ENCODE peak calls at places on chromosomes 3 and 15, in ten cellular contexts. One of them, this sample, is unnamed.

GRCh38 chr3:161273589-161274218 is 52.6 kb downstream of the NMD3 start:
- DNase-seq in foreskin fibroblast: peak
- DNase-seq in GM13976: peak
- DNase-seq in ecto neural progenitor cell: no peak
- DNase-seq in progenitor cell of endocrine pancreas: no peak
- DNase-seq in ACHN: peak
- DNase-seq in colonic mucosa: peak
- DNase-seq in T1000: no peak
- DNase-seq in HT1080: peak
- DNase-seq in fibroblast of lung: peak
- DNase-seq in this sample: peak

GRCh38 chr15:58057559-58057958 is 8.0 kb downstream of the ALDH1A2 start:
- DNase-seq in T1000: no peak
- DNase-seq in fibroblast of lung: no peak
- DNase-seq in ecto neural progenitor cell: no peak
- DNase-seq in progenitor cell of endocrine pancreas: no peak
- DNase-seq in foreskin fibroblast: no peak
- DNase-seq in HT1080: peak
- DNase-seq in GM13976: no peak
- DNase-seq in ACHN: no peak
- DNase-seq in colonic mucosa: no peak
- DNase-seq in this sample: no peak

GRCh38 chr15:77619883-77620282 is 12.8 kb downstream of the LINGO1 start:
- DNase-seq in ecto neural progenitor cell: no peak
- DNase-seq in GM13976: no peak
- DNase-seq in progenitor cell of endocrine pancreas: no peak
- DNase-seq in fibroblast of lung: no peak
- DNase-seq in colonic mucosa: no peak
- DNase-seq in ACHN: no peak
- DNase-seq in T1000: no peak
- DNase-seq in HT1080: no peak
- DNase-seq in foreskin fibroblast: no peak
- DNase-seq in this sample: no peak

GRCh38 chr3:142447308-142447851 is 457 bp downstream of the XRN1 start:
- DNase-seq in foreskin fibroblast: peak
- DNase-seq in ecto neural progenitor cell: no peak
- DNase-seq in T1000: peak
- DNase-seq in ACHN: peak
- DNase-seq in fibroblast of lung: peak
- DNase-seq in progenitor cell of endocrine pancreas: peak
- DNase-seq in GM13976: peak
- DNase-seq in HT1080: no peak
- DNase-seq in colonic mucosa: peak
- DNase-seq in this sample: peak

GRCh38 chr3:44065311-44065710 is 176.4 kb upstream of the TOPAZ1 start:
- DNase-seq in GM13976: no peak
- DNase-seq in T1000: peak
- DNase-seq in ACHN: peak
- DNase-seq in ecto neural progenitor cell: peak
- DNase-seq in colonic mucosa: no peak
- DNase-seq in progenitor cell of endocrine pancreas: no peak
- DNase-seq in foreskin fibroblast: no peak
- DNase-seq in fibroblast of lung: no peak
- DNase-seq in HT1080: peak
- DNase-seq in this sample: no peak

GRCh38 chr3:162196964-162197363 is 700.4 kb downstream of the OTOL1 start:
- DNase-seq in colonic mucosa: no peak
- DNase-seq in HT1080: no peak
- DNase-seq in GM13976: no peak
- DNase-seq in fibroblast of lung: no peak
- DNase-seq in progenitor cell of endocrine pancreas: no peak
- DNase-seq in foreskin fibroblast: no peak
- DNase-seq in ACHN: no peak
- DNase-seq in T1000: no peak
- DNase-seq in ecto neural progenitor cell: no peak
- DNase-seq in this sample: no peak

GRCh38 chr3:22585504-22585903 is 617.6 kb upstream of the UBE2E2 start:
- DNase-seq in fibroblast of lung: peak
- DNase-seq in ACHN: no peak
- DNase-seq in ecto neural progenitor cell: no peak
- DNase-seq in foreskin fibroblast: peak
- DNase-seq in progenitor cell of endocrine pancreas: no peak
- DNase-seq in colonic mucosa: no peak
- DNase-seq in GM13976: no peak
- DNase-seq in T1000: peak
- DNase-seq in HT1080: peak
- DNase-seq in this sample: peak

GRCh38 chr15:40106203-40107161 is 2.2 kb downstream of the BMF start:
- DNase-seq in colonic mucosa: peak
- DNase-seq in T1000: no peak
- DNase-seq in progenitor cell of endocrine pancreas: peak
- DNase-seq in ACHN: no peak
- DNase-seq in foreskin fibroblast: no peak
- DNase-seq in HT1080: peak
- DNase-seq in fibroblast of lung: no peak
- DNase-seq in ecto neural progenitor cell: peak
- DNase-seq in GM13976: peak
- DNase-seq in this sample: no peak

GRCh38 chr3:133851931-133852330 is 43.8 kb downstream of the RAB6B start:
- DNase-seq in ACHN: no peak
- DNase-seq in ecto neural progenitor cell: no peak
- DNase-seq in T1000: no peak
- DNase-seq in HT1080: no peak
- DNase-seq in foreskin fibroblast: no peak
- DNase-seq in colonic mucosa: no peak
- DNase-seq in GM13976: no peak
- DNase-seq in progenitor cell of endocrine pancreas: no peak
- DNase-seq in fibroblast of lung: no peak
- DNase-seq in this sample: no peak

GRCh38 chr3:125624341-125624740 is 29.0 kb upstream of the OSBPL11 start:
- DNase-seq in GM13976: no peak
- DNase-seq in ecto neural progenitor cell: no peak
- DNase-seq in T1000: no peak
- DNase-seq in ACHN: no peak
- DNase-seq in fibroblast of lung: peak
- DNase-seq in foreskin fibroblast: no peak
- DNase-seq in HT1080: no peak
- DNase-seq in colonic mucosa: no peak
- DNase-seq in progenitor cell of endocrine pancreas: no peak
- DNase-seq in this sample: no peak

GRCh38 chr3:12897537-12898289 is 56.3 kb upstream of the RPL32 start:
- DNase-seq in foreskin fibroblast: no peak
- DNase-seq in colonic mucosa: no peak
- DNase-seq in ACHN: no peak
- DNase-seq in T1000: no peak
- DNase-seq in HT1080: peak
- DNase-seq in GM13976: no peak
- DNase-seq in fibroblast of lung: no peak
- DNase-seq in ecto neural progenitor cell: no peak
- DNase-seq in progenitor cell of endocrine pancreas: no peak
- DNase-seq in this sample: no peak

GRCh38 chr3:11618897-11619296 is 24.8 kb downstream of the VGLL4 start:
- DNase-seq in T1000: no peak
- DNase-seq in foreskin fibroblast: no peak
- DNase-seq in colonic mucosa: no peak
- DNase-seq in ACHN: no peak
- DNase-seq in HT1080: no peak
- DNase-seq in ecto neural progenitor cell: no peak
- DNase-seq in fibroblast of lung: no peak
- DNase-seq in progenitor cell of endocrine pancreas: no peak
- DNase-seq in GM13976: no peak
- DNase-seq in this sample: no peak

GRCh38 chr15:56732135-56732880 is 1.0 kb downstream of the ZNF280D start:
- DNase-seq in T1000: no peak
- DNase-seq in GM13976: peak
- DNase-seq in foreskin fibroblast: peak
- DNase-seq in colonic mucosa: peak
- DNase-seq in ecto neural progenitor cell: no peak
- DNase-seq in fibroblast of lung: peak
- DNase-seq in ACHN: peak
- DNase-seq in HT1080: peak
- DNase-seq in progenitor cell of endocrine pancreas: no peak
- DNase-seq in this sample: peak

GRCh38 chr3:52723935-52724334 is 18.0 kb downstream of the SPCS1 start:
- DNase-seq in GM13976: no peak
- DNase-seq in foreskin fibroblast: no peak
- DNase-seq in ecto neural progenitor cell: no peak
- DNase-seq in colonic mucosa: no peak
- DNase-seq in ACHN: no peak
- DNase-seq in T1000: no peak
- DNase-seq in HT1080: no peak
- DNase-seq in fibroblast of lung: no peak
- DNase-seq in progenitor cell of endocrine pancreas: no peak
- DNase-seq in this sample: no peak

GRCh38 chr15:75578206-75578947 is 738 bp downstream of the PTPN9 start:
- DNase-seq in colonic mucosa: peak
- DNase-seq in progenitor cell of endocrine pancreas: peak
- DNase-seq in T1000: no peak
- DNase-seq in ecto neural progenitor cell: peak
- DNase-seq in ACHN: peak
- DNase-seq in GM13976: peak
- DNase-seq in HT1080: no peak
- DNase-seq in foreskin fibroblast: no peak
- DNase-seq in fibroblast of lung: peak
- DNase-seq in this sample: peak

GRCh38 chr3:186886202-186886820 is 43.8 kb downstream of the ADIPOQ start:
- DNase-seq in foreskin fibroblast: no peak
- DNase-seq in progenitor cell of endocrine pancreas: no peak
- DNase-seq in ecto neural progenitor cell: no peak
- DNase-seq in fibroblast of lung: no peak
- DNase-seq in colonic mucosa: no peak
- DNase-seq in ACHN: no peak
- DNase-seq in HT1080: no peak
- DNase-seq in T1000: no peak
- DNase-seq in GM13976: no peak
- DNase-seq in this sample: no peak

GRCh38 chr3:180382781-180383180 is 219.2 kb upstream of the TTC14 start:
- DNase-seq in foreskin fibroblast: no peak
- DNase-seq in T1000: no peak
- DNase-seq in colonic mucosa: no peak
- DNase-seq in progenitor cell of endocrine pancreas: no peak
- DNase-seq in ACHN: no peak
- DNase-seq in GM13976: no peak
- DNase-seq in HT1080: no peak
- DNase-seq in fibroblast of lung: no peak
- DNase-seq in ecto neural progenitor cell: no peak
- DNase-seq in this sample: no peak

GRCh38 chr3:38151667-38152265 is 13.3 kb downstream of the MYD88 start:
- DNase-seq in progenitor cell of endocrine pancreas: no peak
- DNase-seq in GM13976: no peak
- DNase-seq in T1000: no peak
- DNase-seq in ACHN: no peak
- DNase-seq in HT1080: peak
- DNase-seq in colonic mucosa: no peak
- DNase-seq in ecto neural progenitor cell: no peak
- DNase-seq in foreskin fibroblast: no peak
- DNase-seq in fibroblast of lung: peak
- DNase-seq in this sample: no peak

GRCh38 chr3:50204804-50205718 is at the start of gene SLC38A3:
- DNase-seq in foreskin fibroblast: no peak
- DNase-seq in progenitor cell of endocrine pancreas: peak
- DNase-seq in GM13976: no peak
- DNase-seq in ACHN: no peak
- DNase-seq in ecto neural progenitor cell: peak
- DNase-seq in colonic mucosa: no peak
- DNase-seq in fibroblast of lung: no peak
- DNase-seq in T1000: no peak
- DNase-seq in HT1080: no peak
- DNase-seq in this sample: peak

GRCh38 chr3:107981471-107982111 is 109.2 kb downstream of the CD47 start:
- DNase-seq in progenitor cell of endocrine pancreas: no peak
- DNase-seq in colonic mucosa: peak
- DNase-seq in HT1080: no peak
- DNase-seq in ACHN: no peak
- DNase-seq in fibroblast of lung: no peak
- DNase-seq in ecto neural progenitor cell: no peak
- DNase-seq in foreskin fibroblast: no peak
- DNase-seq in T1000: no peak
- DNase-seq in GM13976: no peak
- DNase-seq in this sample: no peak

GRCh38 chr3:142507241-142507640 is 59.4 kb upstream of the XRN1 start:
- DNase-seq in ACHN: no peak
- DNase-seq in fibroblast of lung: peak
- DNase-seq in T1000: no peak
- DNase-seq in colonic mucosa: no peak
- DNase-seq in GM13976: no peak
- DNase-seq in HT1080: no peak
- DNase-seq in foreskin fibroblast: no peak
- DNase-seq in progenitor cell of endocrine pancreas: no peak
- DNase-seq in ecto neural progenitor cell: no peak
- DNase-seq in this sample: no peak

GRCh38 chr15:31197497-31198414 is 96.2 kb upstream of the TRPM1 start:
- DNase-seq in foreskin fibroblast: no peak
- DNase-seq in T1000: no peak
- DNase-seq in GM13976: peak
- DNase-seq in ACHN: peak
- DNase-seq in colonic mucosa: no peak
- DNase-seq in HT1080: no peak
- DNase-seq in fibroblast of lung: peak
- DNase-seq in ecto neural progenitor cell: peak
- DNase-seq in progenitor cell of endocrine pancreas: no peak
- DNase-seq in this sample: peak

GRCh38 chr3:151552589-151552988 is 91.7 kb upstream of the IGSF10 start:
- DNase-seq in T1000: no peak
- DNase-seq in fibroblast of lung: peak
- DNase-seq in ACHN: no peak
- DNase-seq in foreskin fibroblast: no peak
- DNase-seq in colonic mucosa: no peak
- DNase-seq in progenitor cell of endocrine pancreas: no peak
- DNase-seq in ecto neural progenitor cell: no peak
- DNase-seq in HT1080: no peak
- DNase-seq in GM13976: no peak
- DNase-seq in this sample: no peak

GRCh38 chr3:127410678-127411077 is 122.8 kb upstream of the PRR20G start:
- DNase-seq in GM13976: no peak
- DNase-seq in T1000: no peak
- DNase-seq in HT1080: no peak
- DNase-seq in ecto neural progenitor cell: peak
- DNase-seq in foreskin fibroblast: no peak
- DNase-seq in progenitor cell of endocrine pancreas: no peak
- DNase-seq in ACHN: no peak
- DNase-seq in fibroblast of lung: no peak
- DNase-seq in colonic mucosa: peak
- DNase-seq in this sample: no peak

GRCh38 chr3:12831582-12831866 is 9.8 kb downstream of the RPL32 start:
- DNase-seq in ACHN: no peak
- DNase-seq in colonic mucosa: no peak
- DNase-seq in foreskin fibroblast: no peak
- DNase-seq in GM13976: no peak
- DNase-seq in T1000: no peak
- DNase-seq in ecto neural progenitor cell: no peak
- DNase-seq in HT1080: no peak
- DNase-seq in progenitor cell of endocrine pancreas: no peak
- DNase-seq in fibroblast of lung: no peak
- DNase-seq in this sample: no peak

GRCh38 chr15:68433551-68433950 is 1.6 kb upstream of the ITGA11 start:
- DNase-seq in GM13976: no peak
- DNase-seq in colonic mucosa: peak
- DNase-seq in ecto neural progenitor cell: peak
- DNase-seq in fibroblast of lung: no peak
- DNase-seq in foreskin fibroblast: no peak
- DNase-seq in progenitor cell of endocrine pancreas: no peak
- DNase-seq in ACHN: no peak
- DNase-seq in HT1080: no peak
- DNase-seq in T1000: no peak
- DNase-seq in this sample: no peak

GRCh38 chr15:80730931-80731330 is 35.8 kb downstream of the ABHD17C start:
- DNase-seq in foreskin fibroblast: no peak
- DNase-seq in ACHN: no peak
- DNase-seq in ecto neural progenitor cell: no peak
- DNase-seq in progenitor cell of endocrine pancreas: no peak
- DNase-seq in GM13976: no peak
- DNase-seq in HT1080: no peak
- DNase-seq in fibroblast of lung: peak
- DNase-seq in T1000: no peak
- DNase-seq in colonic mucosa: no peak
- DNase-seq in this sample: no peak

GRCh38 chr3:25235033-25235432 is 193.0 kb upstream of the RARB start:
- DNase-seq in HT1080: no peak
- DNase-seq in colonic mucosa: no peak
- DNase-seq in foreskin fibroblast: no peak
- DNase-seq in GM13976: no peak
- DNase-seq in progenitor cell of endocrine pancreas: no peak
- DNase-seq in ecto neural progenitor cell: no peak
- DNase-seq in fibroblast of lung: peak
- DNase-seq in ACHN: no peak
- DNase-seq in T1000: no peak
- DNase-seq in this sample: no peak